ENCODE peak calls at places on chromosomes 2 and 18, in nine cellular contexts. R is substantia nigra, Y is EL, J is left cardiac atrium, S is naive B cell, D is T-helper 2 cell, G is midbrain, N is SW480, U is DMS 273 treated with DMSO at 0.1 percent for 48 hours. A is an unnamed sample.

GRCh38 chr2:68465081-68465916 is 1.8 kb downstream of the FBXO48 start:
- DNase-seq in R (no peak), Y (peak), D (no peak), J (no peak), S (no peak), G (no peak), N (no peak), U (no peak), A (no peak)

GRCh38 chr18:35054401-35054800 is 13.2 kb downstream of the MAPRE2 start:
- DNase-seq in S (no peak), U (no peak), R (no peak), N (no peak), J (no peak), D (no peak), Y (no peak), G (no peak), A (no peak)

GRCh38 chr2:136917281-136917680 is 151.9 kb downstream of the THSD7B start:
- DNase-seq in R (no peak), N (no peak), G (no peak), D (no peak), Y (no peak), J (no peak), S (no peak), U (peak), A (no peak)

GRCh38 chr2:25879133-25879730 is 945 bp upstream of the ASXL2 start:
- DNase-seq in J (no peak), R (no peak), S (no peak), Y (peak), D (no peak), G (no peak), N (peak), U (no peak), A (no peak)

GRCh38 chr2:238706163-238706562 is 141.7 kb upstream of the TWIST2 start:
- DNase-seq in N (no peak), R (no peak), Y (no peak), U (no peak), G (no peak), J (no peak), S (no peak), D (no peak), A (no peak)

GRCh38 chr2:62578837-62579640 is 73.0 kb upstream of the TMEM17 start:
- DNase-seq in S (no peak), G (no peak), D (no peak), J (no peak), R (no peak), N (peak), U (no peak), Y (peak), A (no peak)

GRCh38 chr2:191675807-191676667 is 1.9 kb upstream of the NABP1 start:
- DNase-seq in Y (no peak), R (no peak), D (peak), U (no peak), N (no peak), J (peak), S (peak), G (peak), A (peak)

GRCh38 chr2:43170733-43171101 is 55.7 kb downstream of the ZFP36L2 start:
- DNase-seq in G (no peak), Y (no peak), U (no peak), D (no peak), N (peak), S (no peak), J (no peak), R (no peak), A (no peak)

GRCh38 chr2:8977758-8978157 is 25.7 kb downstream of the MBOAT2 start:
- DNase-seq in J (no peak), S (no peak), D (no peak), U (no peak), N (no peak), Y (no peak), G (no peak), R (no peak), A (no peak)

GRCh38 chr2:8622199-8622911 is 59.5 kb upstream of the ID2 start:
- DNase-seq in U (no peak), J (no peak), N (no peak), S (no peak), G (no peak), Y (no peak), R (no peak), D (no peak), A (no peak)

GRCh38 chr2:209673811-209674210 is 97.8 kb upstream of the UNC80 start:
- DNase-seq in J (no peak), R (no peak), U (no peak), N (no peak), Y (no peak), G (no peak), S (no peak), D (no peak), A (no peak)

GRCh38 chr2:106065268-106065982 is 128.7 kb downstream of the UXS1 start:
- DNase-seq in S (peak), J (peak), R (no peak), U (no peak), D (peak), N (no peak), Y (no peak), G (no peak), A (no peak)

GRCh38 chr18:50424877-50425690 is 50.2 kb downstream of the SKA1 start:
- DNase-seq in D (no peak), U (peak), J (peak), Y (peak), R (no peak), N (no peak), S (no peak), G (no peak), A (no peak)

GRCh38 chr2:18187214-18187613 is 308.7 kb downstream of the KCNS3 start:
- DNase-seq in R (no peak), G (no peak), J (no peak), N (no peak), U (no peak), D (no peak), Y (no peak), S (no peak), A (no peak)

GRCh38 chr2:220847587-220847986 is 724.5 kb downstream of the EPHA4 start:
- DNase-seq in N (peak), J (peak), U (no peak), G (no peak), S (no peak), Y (peak), R (no peak), D (no peak), A (no peak)

GRCh38 chr2:120740765-120741513 is 5.3 kb downstream of the GLI2 start:
- DNase-seq in N (no peak), R (no peak), U (no peak), J (peak), D (no peak), Y (no peak), S (no peak), G (no peak), A (no peak)

GRCh38 chr2:12486205-12487118 is 230.3 kb upstream of the TRIB2 start:
- DNase-seq in G (no peak), S (no peak), U (no peak), R (no peak), Y (peak), D (no peak), N (peak), J (peak), A (no peak)

GRCh38 chr18:63025251-63025710 is 294.3 kb downstream of the BCL2 start:
- DNase-seq in U (no peak), D (no peak), N (no peak), R (no peak), G (no peak), J (no peak), Y (peak), S (no peak), A (no peak)

GRCh38 chr2:45973426-45973825 is 322.0 kb downstream of the PRKCE start:
- DNase-seq in J (no peak), N (no peak), R (no peak), G (no peak), D (no peak), U (peak), S (no peak), Y (no peak), A (no peak)

GRCh38 chr18:3851159-3851558 is 401.2 kb downstream of the TGIF1 start:
- DNase-seq in J (no peak), N (no peak), S (no peak), Y (no peak), G (no peak), U (no peak), R (no peak), D (no peak), A (no peak)

GRCh38 chr2:114661926-114662670 is 219.7 kb downstream of the DPP10 start:
- DNase-seq in R (no peak), U (no peak), G (no peak), D (no peak), S (no peak), N (no peak), J (peak), Y (no peak), A (no peak)

GRCh38 chr18:8139127-8139591 is 470.1 kb upstream of the RAB12 start:
- DNase-seq in R (no peak), Y (no peak), G (no peak), N (no peak), D (no peak), S (no peak), U (no peak), J (peak), A (no peak)

GRCh38 chr2:216306868-216307267 is 65.4 kb downstream of the MARCHF4 start:
- DNase-seq in J (no peak), U (no peak), Y (no peak), G (no peak), R (no peak), D (no peak), N (no peak), S (no peak), A (no peak)

GRCh38 chr2:138084206-138084605 is 119.9 kb downstream of the HNMT start:
- DNase-seq in N (no peak), R (no peak), G (no peak), D (no peak), Y (no peak), J (no peak), S (no peak), U (no peak), A (no peak)

GRCh38 chr2:71451695-71452094 is 1.7 kb upstream of the DYSF start:
- DNase-seq in S (no peak), D (no peak), U (no peak), N (no peak), Y (peak), R (no peak), G (no peak), J (no peak), A (no peak)

GRCh38 chr2:230128943-230129342 is 60.2 kb upstream of the SLC16A14 start:
- DNase-seq in R (no peak), U (peak), Y (peak), D (no peak), J (no peak), N (no peak), G (no peak), S (no peak), A (peak)

GRCh38 chr2:148642891-148643416 is 1.6 kb upstream of the EPC2 start:
- DNase-seq in U (no peak), N (no peak), R (no peak), S (no peak), G (no peak), J (no peak), D (no peak), Y (peak), A (no peak)

GRCh38 chr2:151287513-151288250 is 1.8 kb downstream of the NMI start:
- DNase-seq in Y (no peak), N (no peak), J (no peak), D (no peak), U (no peak), R (no peak), S (no peak), G (no peak), A (no peak)

GRCh38 chr2:8088810-8089209 is 593.0 kb upstream of the ID2 start:
- DNase-seq in Y (no peak), R (no peak), J (no peak), D (no peak), U (no peak), G (no peak), S (no peak), N (no peak), A (no peak)

GRCh38 chr2:241154915-241155314 is 4.6 kb downstream of the PPP1R7 start:
- DNase-seq in G (no peak), S (no peak), Y (no peak), R (no peak), N (no peak), J (no peak), U (no peak), D (no peak), A (no peak)

GRCh38 chr2:104849618-104850097 is 4.3 kb upstream of the POU3F3 start:
- DNase-seq in J (peak), U (peak), S (peak), N (peak), D (peak), G (no peak), R (no peak), Y (peak), A (peak)

GRCh38 chr2:42967959-42968674 is 175.7 kb upstream of the HAAO start:
- DNase-seq in D (no peak), G (no peak), R (no peak), Y (peak), J (peak), U (no peak), S (no peak), N (no peak), A (no peak)

GRCh38 chr2:174798801-174799200 is 34.5 kb upstream of the CHRNA1 start:
- DNase-seq in D (no peak), U (no peak), J (no peak), S (no peak), G (no peak), R (no peak), Y (no peak), N (no peak), A (peak)

GRCh38 chr18:63155169-63155852 is 164.3 kb downstream of the BCL2 start:
- DNase-seq in D (peak), G (peak), R (peak), J (peak), S (peak), U (peak), N (peak), Y (no peak), A (peak)

A was measured in Karpas-422.